ENCODE peak calls at places on chromosomes 7 and 10, in four cellular contexts. C is NT2/D1, O is choroid plexus epithelial cell, B is glutamatergic neuron. J is an unnamed sample.

GRCh38 chr7:51430480-51431086 is 114.0 kb upstream of the COBL start:
- DNase-seq in C (peak), O (peak), B (peak), J (no peak)

GRCh38 chr7:41975854-41976253 is 261.2 kb downstream of the GLI3 start:
- DNase-seq in O (peak), C (no peak), B (no peak), J (no peak)

GRCh38 chr7:69684955-69685631 is 86.8 kb downstream of the AUTS2 start:
- DNase-seq in O (no peak), C (no peak), B (no peak), J (no peak)

GRCh38 chr10:113187066-113187777 is 237.2 kb downstream of the TCF7L2 start:
- DNase-seq in B (no peak), C (no peak), O (peak), J (no peak)

GRCh38 chr7:159114981-159115380 is 29.7 kb downstream of the VIPR2 start:
- DNase-seq in O (peak), B (no peak), C (no peak), J (no peak)

GRCh38 chr10:82883588-82883987 is 1008.6 kb downstream of the NRG3 start:
- DNase-seq in C (no peak), O (no peak), B (no peak), J (no peak)

GRCh38 chr10:59432207-59432900 is 70.0 kb upstream of the FAM13C start:
- DNase-seq in C (no peak), O (peak), B (no peak), J (no peak)

GRCh38 chr7:154914580-154915380 is 88.1 kb downstream of the PAXIP1 start:
- DNase-seq in B (peak), O (no peak), C (no peak), J (no peak)

GRCh38 chr10:120409816-120410215 is 47.2 kb upstream of the PLPP4 start:
- DNase-seq in C (no peak), B (no peak), O (no peak), J (no peak)

GRCh38 chr10:21519981-21520436 is 5.5 kb downstream of the SKIDA1 start:
- DNase-seq in C (no peak), B (no peak), O (peak), J (no peak)

GRCh38 chr7:1779445-1779844 is 109.4 kb downstream of the ELFN1 start:
- DNase-seq in C (no peak), B (no peak), O (no peak), J (no peak)

GRCh38 chr10:95445837-95446347 is 115.3 kb downstream of the SORBS1 start:
- DNase-seq in C (peak), O (peak), B (no peak), J (no peak)

GRCh38 chr7:106356-106755 is 86.0 kb upstream of the FAM20C start:
- DNase-seq in C (no peak), O (no peak), B (no peak), J (no peak)

GRCh38 chr10:96873756-96874467 is 41.8 kb downstream of the LCOR start:
- DNase-seq in O (no peak), C (no peak), B (no peak), J (no peak)

GRCh38 chr10:79184141-79184625 is 115.4 kb downstream of the ZMIZ1 start:
- DNase-seq in C (no peak), O (peak), B (no peak), J (no peak)

GRCh38 chr10:3977761-3978160 is 192.8 kb upstream of the KLF6 start:
- DNase-seq in C (no peak), O (no peak), B (no peak), J (no peak)

GRCh38 chr7:128775744-128776474 is at the start of gene OPN1SW:
- DNase-seq in O (no peak), B (no peak), C (no peak), J (no peak)

GRCh38 chr7:73718905-73719805 is at the start of gene STX1A:
- DNase-seq in C (no peak), B (peak), O (peak), J (peak)

GRCh38 chr7:142152076-142152475 is 40.6 kb downstream of the MGAM2 start:
- DNase-seq in C (no peak), O (no peak), B (no peak), J (no peak)

GRCh38 chr7:107387573-107388219 is 82.2 kb upstream of the GPR22 start:
- DNase-seq in B (no peak), C (no peak), O (peak), J (no peak)

GRCh38 chr7:137820156-137820555 is 26.6 kb downstream of the DGKI start:
- DNase-seq in C (no peak), O (no peak), B (no peak), J (no peak)

GRCh38 chr10:30812018-30812851 is 182.7 kb upstream of the LYZL2 start:
- DNase-seq in B (no peak), C (no peak), O (peak), J (no peak)

GRCh38 chr10:73910764-73911552 is at the start of gene PLAU:
- DNase-seq in O (no peak), C (no peak), B (peak), J (peak)

GRCh38 chr10:60234531-60234930 is 155.1 kb downstream of the ANK3 start:
- DNase-seq in B (no peak), C (no peak), O (no peak), J (no peak)

GRCh38 chr7:48035967-48036478 is 680 bp downstream of the C7orf57 start:
- DNase-seq in B (peak), C (no peak), O (peak), J (no peak)

GRCh38 chr10:17923728-17924127 is 28.0 kb upstream of the SLC39A12 start:
- DNase-seq in B (no peak), C (no peak), O (peak), J (no peak)

GRCh38 chr10:36450385-36450784 is 675.0 kb upstream of the ANKRD30A start:
- DNase-seq in O (peak), C (no peak), B (no peak), J (no peak)

GRCh38 chr7:32586291-32587221 is 91.3 kb downstream of the AVL9 start:
- DNase-seq in B (no peak), O (peak), C (no peak), J (no peak)

GRCh38 chr7:27840314-27840713 is 100.4 kb downstream of the TAX1BP1 start:
- DNase-seq in B (no peak), O (no peak), C (no peak), J (peak)

GRCh38 chr10:49606981-49607535 is 3.1 kb upstream of the SLC18A3 start:
- DNase-seq in O (peak), B (no peak), C (peak), J (peak)

GRCh38 chr7:116940689-116941088 is 12.6 kb upstream of the ST7 start:
- DNase-seq in B (no peak), O (no peak), C (no peak), J (no peak)

GRCh38 chr7:78020131-78020873 is 221.7 kb downstream of the PHTF2 start:
- DNase-seq in B (peak), C (peak), O (peak), J (no peak)

GRCh38 chr7:103343758-103344452 is 662 bp downstream of the DNAJC2 start:
- DNase-seq in O (peak), B (no peak), C (no peak), J (no peak)

GRCh38 chr7:30863694-30864011 is 48.0 kb upstream of the AQP1 start:
- DNase-seq in C (no peak), B (no peak), O (peak), J (no peak)

GRCh38 chr7:102978280-102978679 is 65.5 kb downstream of the LRRC17 start:
- DNase-seq in C (no peak), O (peak), B (no peak), J (no peak)

GRCh38 chr10:14779053-14779649 is 4.5 kb upstream of the FAM107B start:
- DNase-seq in O (peak), C (no peak), B (no peak), J (no peak)

GRCh38 chr7:95155965-95156364 is 168.4 kb downstream of the PON1 start:
- DNase-seq in O (no peak), B (no peak), C (no peak), J (no peak)

GRCh38 chr10:84293171-84293570 is 35.2 kb upstream of the CCSER2 start:
- DNase-seq in C (no peak), B (no peak), O (no peak), J (no peak)

GRCh38 chr7:120991570-120991969 is 3.1 kb downstream of the CPED1 start:
- DNase-seq in B (no peak), C (no peak), O (peak), J (no peak)

J was measured in activated naive CD4-positive, alpha-beta T cell.